ENCODE peak calls at places on chromosomes 12 and 14, in four cellular contexts. One of them, this sample, is unnamed.

GRCh38 chr12:6161124-6161882 is 36.8 kb upstream of the VWF start:
- DNase-seq in adrenal gland: no peak
- DNase-seq in PC-3: no peak
- DNase-seq in breast epithelium: no peak
- DNase-seq in this sample: no peak

GRCh38 chr12:4555804-4556203 is 6.2 kb upstream of the DYRK4 start:
- DNase-seq in adrenal gland: no peak
- DNase-seq in PC-3: no peak
- DNase-seq in breast epithelium: no peak
- DNase-seq in this sample: no peak

GRCh38 chr12:102535306-102535705 is 54.9 kb upstream of the IGF1 start:
- DNase-seq in adrenal gland: no peak
- DNase-seq in PC-3: no peak
- DNase-seq in breast epithelium: no peak
- DNase-seq in this sample: no peak

GRCh38 chr14:88974991-88975835 is 150.8 kb downstream of the TTC8 start:
- DNase-seq in adrenal gland: peak; percentile 35
- DNase-seq in PC-3: no peak
- DNase-seq in breast epithelium: no peak
- DNase-seq in this sample: no peak

GRCh38 chr14:26276757-26277156 is 321.1 kb downstream of the NOVA1 start:
- DNase-seq in adrenal gland: no peak
- DNase-seq in PC-3: peak; percentile 7
- DNase-seq in breast epithelium: no peak
- DNase-seq in this sample: no peak

GRCh38 chr14:71143391-71144290 is 236.4 kb downstream of the PCNX1 start:
- DNase-seq in adrenal gland: peak; percentile 90
- DNase-seq in PC-3: peak; percentile 99
- DNase-seq in breast epithelium: no peak
- DNase-seq in this sample: no peak

GRCh38 chr12:75294338-75294737 is 35.8 kb downstream of the CAPS2 start:
- DNase-seq in adrenal gland: no peak
- DNase-seq in PC-3: no peak
- DNase-seq in breast epithelium: no peak
- DNase-seq in this sample: no peak

GRCh38 chr12:116400671-116401357 is 123.3 kb upstream of the MED13L start:
- DNase-seq in adrenal gland: peak; percentile 23
- DNase-seq in PC-3: no peak
- DNase-seq in breast epithelium: no peak
- DNase-seq in this sample: no peak

GRCh38 chr12:25552681-25553080 is 402 bp downstream of the LMNTD1 start:
- DNase-seq in adrenal gland: no peak
- DNase-seq in PC-3: no peak
- DNase-seq in breast epithelium: no peak
- DNase-seq in this sample: no peak

GRCh38 chr14:70641548-70642312 is at the start of gene TTC9:
- DNase-seq in adrenal gland: no peak
- DNase-seq in PC-3: peak; percentile 8
- DNase-seq in breast epithelium: no peak
- DNase-seq in this sample: no peak

GRCh38 chr14:91901449-91902250 is 34.3 kb upstream of the TC2N start:
- DNase-seq in adrenal gland: no peak
- DNase-seq in PC-3: no peak
- DNase-seq in breast epithelium: no peak
- DNase-seq in this sample: no peak

DNA sequence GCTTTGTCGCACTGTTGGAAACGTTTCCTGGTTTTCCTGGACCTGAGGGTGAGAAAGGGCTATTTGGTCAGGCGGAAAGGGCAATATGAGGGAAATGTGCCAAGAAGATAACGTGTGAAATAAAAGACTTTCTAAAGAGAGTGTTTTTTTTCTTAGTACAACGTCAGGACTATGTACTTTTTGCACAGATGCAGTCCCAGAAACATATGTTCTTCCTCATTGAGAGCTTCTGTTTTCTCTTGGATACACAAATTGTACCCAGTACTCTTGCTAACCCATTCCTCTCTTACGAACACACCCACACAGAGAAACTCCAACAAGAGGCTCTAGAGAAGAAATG is 669 bp upstream of the PKP2 start:
- DNase-seq in adrenal gland: no peak
- DNase-seq in PC-3: no peak
- DNase-seq in breast epithelium: no peak
- DNase-seq in this sample: no peak
- H3K4me3 ChIP-seq in adrenal gland: no peak overlapping the region
- H3K4me3 ChIP-seq in PC-3: peak overlapping the region; percentile 73
- H3K4me3 ChIP-seq in breast epithelium: peak overlapping the region; percentile 62
- H3K4me3 ChIP-seq in this sample: peak overlapping the region; percentile 58

GRCh38 chr12:94969424-94969823 is 34.1 kb downstream of the NDUFA12 start:
- DNase-seq in adrenal gland: no peak
- DNase-seq in PC-3: no peak
- DNase-seq in breast epithelium: no peak
- DNase-seq in this sample: no peak

GRCh38 chr12:94973202-94973601 is 30.3 kb downstream of the NDUFA12 start:
- DNase-seq in adrenal gland: no peak
- DNase-seq in PC-3: no peak
- DNase-seq in breast epithelium: no peak
- DNase-seq in this sample: no peak

GRCh38 chr12:94972795-94973194 is 30.7 kb downstream of the NDUFA12 start:
- DNase-seq in adrenal gland: no peak
- DNase-seq in PC-3: no peak
- DNase-seq in breast epithelium: no peak
- DNase-seq in this sample: no peak

GRCh38 chr12:94971923-94972322 is 31.6 kb downstream of the NDUFA12 start:
- DNase-seq in adrenal gland: no peak
- DNase-seq in PC-3: no peak
- DNase-seq in breast epithelium: no peak
- DNase-seq in this sample: no peak

DNA sequence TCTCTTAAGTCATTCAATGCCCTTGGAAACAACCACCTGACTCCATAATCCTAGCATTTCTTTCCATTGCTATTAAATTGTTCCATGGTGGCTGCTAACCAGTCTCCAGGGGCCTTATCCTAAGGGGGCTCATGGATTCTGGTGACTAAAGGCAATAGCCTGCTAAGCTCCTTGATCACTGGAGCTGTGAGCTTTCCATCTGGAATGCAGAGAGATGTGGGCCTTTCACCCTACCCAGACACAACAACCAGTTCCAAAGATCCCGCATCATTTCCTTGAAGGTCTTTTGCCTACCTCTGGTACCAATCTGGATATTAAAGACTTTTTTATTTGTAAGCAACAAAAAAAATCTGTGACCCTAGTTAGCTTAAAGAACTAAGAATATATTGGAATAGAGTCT is 32.9 kb downstream of the NDUFA12 start:
- DNase-seq in adrenal gland: no peak
- DNase-seq in PC-3: no peak
- DNase-seq in breast epithelium: no peak
- DNase-seq in this sample: no peak
- H3K27me3 ChIP-seq in adrenal gland: no peaks in the 10 kb centered on the region
- H3K27me3 ChIP-seq in PC-3: no peaks in the 10 kb centered on the region
- H3K27me3 ChIP-seq in breast epithelium: no peaks in the 10 kb centered on the region
- H3K27me3 ChIP-seq in this sample: no peaks in the 10 kb centered on the region

GRCh38 chr12:133080051-133080618 is 588 bp upstream of the ZNF140 start:
- DNase-seq in adrenal gland: peak; percentile 98
- DNase-seq in PC-3: peak; percentile 56
- DNase-seq in breast epithelium: peak; percentile 97
- DNase-seq in this sample: peak; percentile 48
- H3K9me3 ChIP-seq in adrenal gland: peaks cover 48% of the 10 kb centered on the region
- H3K9me3 ChIP-seq in PC-3: peaks cover 40% of the 10 kb centered on the region
- H3K9me3 ChIP-seq in breast epithelium: peaks cover 67% of the 10 kb centered on the region
- H3K9me3 ChIP-seq in this sample: peaks cover 29% of the 10 kb centered on the region

GRCh38 chr14:69484444-69485113 is at the start of gene PLEKHD1:
- DNase-seq in adrenal gland: peak; percentile 14
- DNase-seq in PC-3: peak; percentile 56
- DNase-seq in breast epithelium: no peak
- DNase-seq in this sample: no peak
- H3K4me3 ChIP-seq in adrenal gland: no peak within 1 kb of the TSS
- H3K4me3 ChIP-seq in PC-3: peak within 1 kb of the TSS; percentile 67
- H3K4me3 ChIP-seq in breast epithelium: peak within 1 kb of the TSS; percentile 30
- H3K4me3 ChIP-seq in this sample: no peak within 1 kb of the TSS

GRCh38 chr14:30395065-30395464 is 163.9 kb upstream of the G2E3 start:
- DNase-seq in adrenal gland: no peak
- DNase-seq in PC-3: no peak
- DNase-seq in breast epithelium: no peak
- DNase-seq in this sample: no peak
- H3K27me3 ChIP-seq in adrenal gland: no peaks in the 10 kb centered on the region
- H3K27me3 ChIP-seq in PC-3: peaks cover 79% of the 10 kb centered on the region
- H3K27me3 ChIP-seq in breast epithelium: no peaks in the 10 kb centered on the region
- H3K27me3 ChIP-seq in this sample: no peaks in the 10 kb centered on the region

This sample was measured in MG63.